ENCODE peak calls at places on chromosomes 6 and 20, in four cellular contexts. D is breast epithelium, C is cardiac muscle cell, W is Caco-2. A is an unnamed sample.
A peak's percentile ranks its signal among the peaks of the same experiment; 100 is the strongest.

GRCh38 chr6:95841560-95841959 is 174.2 kb upstream of the FUT9 start:
- DNase-seq in C (no peak), W (no peak), D (no peak), A (no peak)

GRCh38 chr20:50464026-50464724 is 46.0 kb upstream of the PTPN1 start:
- DNase-seq in D (peak; percentile 50), C (peak; percentile 68), W (peak; percentile 84), A (peak; percentile 50)

GRCh38 chr20:44028341-44028715 is 113.7 kb downstream of the TOX2 start:
- DNase-seq in D (no peak), C (no peak), W (no peak), A (no peak)

GRCh38 chr20:34281177-34281576 is 22.0 kb downstream of the AHCY start:
- DNase-seq in W (no peak), C (no peak), D (no peak), A (no peak)

GRCh38 chr6:5989141-5989723 is 17.5 kb downstream of the NRN1 start:
- DNase-seq in D (no peak), C (no peak), W (no peak), A (no peak)

GRCh38 chr20:24411003-24411402 is 58.4 kb upstream of the SYNDIG1 start:
- DNase-seq in W (no peak), C (no peak), D (no peak), A (no peak)

GRCh38 chr6:16712931-16713484 is 48.3 kb downstream of the ATXN1 start:
- DNase-seq in C (peak; percentile 96), D (no peak), W (peak; percentile 17), A (peak; percentile 50)

GRCh38 chr6:30171677-30172471 is 8.5 kb downstream of the TRIM15 start:
- DNase-seq in W (no peak), D (no peak), C (peak; percentile 46), A (no peak)

GRCh38 chr6:88114838-88115237 is 51.3 kb downstream of the CNR1 start:
- DNase-seq in D (no peak), W (no peak), C (no peak), A (no peak)

GRCh38 chr6:100886078-100886477 is 4.9 kb upstream of the ASCC3 start:
- DNase-seq in D (no peak), W (no peak), C (peak; percentile 25), A (no peak)

GRCh38 chr6:110055387-110055735 is 77.2 kb downstream of the GPR6 start:
- DNase-seq in W (no peak), D (no peak), C (no peak), A (no peak)

GRCh38 chr6:10852281-10852965 is 14.1 kb upstream of the MAK start:
- DNase-seq in D (no peak), W (no peak), C (no peak), A (no peak)

GRCh38 chr20:25308671-25309394 is 60.9 kb downstream of the PYGB start:
- DNase-seq in W (no peak), C (peak; percentile 45), D (no peak), A (no peak)

GRCh38 chr6:101662111-101662897 is 268.8 kb downstream of the GRIK2 start:
- DNase-seq in W (no peak), D (no peak), C (no peak), A (no peak)

GRCh38 chr20:53291548-53291947 is 302.1 kb downstream of the ZNF217 start:
- DNase-seq in C (no peak), W (peak; percentile 43), D (no peak), A (no peak)

GRCh38 chr6:139567095-139567494 is 192.6 kb upstream of the CITED2 start:
- DNase-seq in W (no peak), D (no peak), C (no peak), A (no peak)

GRCh38 chr6:45196121-45196520 is 132.0 kb upstream of the RUNX2 start:
- DNase-seq in W (no peak), C (no peak), D (no peak), A (no peak)

GRCh38 chr6:110307368-110307767 is 50.8 kb downstream of the METTL24 start:
- DNase-seq in D (no peak), W (no peak), C (no peak), A (no peak)

GRCh38 chr6:6841571-6841970 is 253.1 kb downstream of the LY86 start:
- DNase-seq in C (no peak), D (no peak), W (no peak), A (no peak)

GRCh38 chr6:34957184-34957904 is 68.3 kb downstream of the ANKS1A start:
- DNase-seq in C (peak; percentile 41), W (no peak), D (no peak), A (no peak)

GRCh38 chr6:49327005-49327404 is 136.0 kb downstream of the MMUT start:
- DNase-seq in C (no peak), W (no peak), D (no peak), A (no peak)

GRCh38 chr6:66851930-66852329 is 1144.9 kb upstream of the EYS start:
- DNase-seq in D (no peak), C (no peak), W (no peak), A (no peak)

GRCh38 chr6:444653-445275 is 53.2 kb downstream of the IRF4 start:
- DNase-seq in W (no peak), C (no peak), D (no peak), A (no peak)

GRCh38 chr6:125746731-125747588 is 2.5 kb upstream of the HEY2 start:
- DNase-seq in W (peak; percentile 40), D (peak; percentile 64), C (peak; percentile 80), A (peak; percentile 29)

GRCh38 chr6:13075491-13075845 is 252.9 kb downstream of the TBC1D7 start:
- DNase-seq in C (no peak), W (no peak), D (no peak), A (no peak)

GRCh38 chr20:2108987-2109386 is 7.4 kb downstream of the STK35 start:
- DNase-seq in C (peak; percentile 64), D (no peak), W (peak; percentile 30), A (no peak)

GRCh38 chr6:146489489-146489888 is 54.1 kb upstream of the RAB32 start:
- DNase-seq in W (no peak), D (no peak), C (no peak), A (no peak)

GRCh38 chr20:20237093-20237959 is 130.6 kb upstream of the INSM1 start:
- DNase-seq in D (peak; percentile 26), W (peak; percentile 66), C (peak; percentile 46), A (no peak)
- TF ChIP-seq CTCF in D (peak; percentile 54), W (peak; percentile 83), C (peak; percentile 77), A (peak; percentile 74)

GRCh38 chr20:63857751-63858392 is 3.4 kb upstream of the ABHD16B start:
- DNase-seq in D (no peak), W (no peak), C (peak; percentile 43), A (no peak)

GRCh38 chr20:63854069-63854765 is 7.1 kb upstream of the ABHD16B start:
- DNase-seq in C (peak; percentile 25), W (no peak), D (no peak), A (peak; percentile 62)

GRCh38 chr20:63856111-63856511 is 5.2 kb upstream of the ABHD16B start:
- DNase-seq in D (no peak), W (no peak), C (no peak), A (no peak)

GRCh38 chr20:63854766-63855362 is 6.4 kb upstream of the ABHD16B start:
- DNase-seq in D (no peak), C (peak; percentile 31), W (no peak), A (no peak)

GRCh38 chr20:63855363-63856110 is 5.8 kb upstream of the ABHD16B start:
- DNase-seq in W (no peak), D (no peak), C (no peak), A (no peak)
- H3K4me3 ChIP-seq in W (no peak overlapping the region), D (peak overlapping the region; percentile 46), C (no peak overlapping the region), A (no peak overlapping the region)

GRCh38 chr20:63330940-63331339 is 30.2 kb downstream of the CHRNA4 start:
- DNase-seq in C (no peak), D (no peak), W (no peak), A (no peak)
- H3K27me3 ChIP-seq in C (no peaks in the 10 kb centered on the region), D (peaks cover 65% of the 10 kb centered on the region), W (no peaks in the 10 kb centered on the region), A (no peaks in the 10 kb centered on the region)

GRCh38 chr20:4813839-4814695 is 92.4 kb downstream of the PRND start:
- DNase-seq in W (no peak), C (no peak), D (no peak), A (no peak)
- TF ChIP-seq CTCF in W (no peak), C (no peak), D (no peak), A (no peak)

DNA sequence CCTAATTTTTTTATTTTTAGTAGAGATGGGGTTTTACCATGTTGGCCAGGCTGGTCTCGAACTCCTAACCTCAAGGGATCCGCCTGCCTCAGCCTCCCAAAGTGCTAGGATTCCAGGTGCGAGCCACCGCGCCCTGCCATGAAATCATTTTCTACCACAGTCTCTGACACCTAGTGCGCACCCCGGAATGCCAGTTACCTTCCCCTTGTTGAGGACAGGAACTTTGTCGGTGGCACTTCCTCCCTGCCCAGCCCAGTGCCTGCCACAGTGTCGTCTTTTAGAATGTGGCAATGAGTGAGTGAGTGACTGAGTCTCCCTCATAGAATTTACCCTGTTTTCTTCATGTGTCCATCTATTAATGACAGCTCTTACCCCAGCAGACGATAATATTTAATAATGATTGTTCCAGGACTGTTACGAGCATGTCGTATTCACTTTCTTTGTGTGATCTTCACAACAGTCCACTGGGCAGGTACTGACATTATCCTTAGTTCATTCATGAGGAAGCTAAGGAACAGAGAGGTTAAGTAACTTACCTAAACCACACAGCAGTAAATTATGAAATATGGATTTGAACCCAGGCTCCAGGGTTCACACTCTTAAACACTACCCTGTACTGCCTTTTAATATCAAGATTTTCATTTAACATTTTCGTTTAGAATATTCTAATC is 1.8 kb downstream of the OSBPL2 start:
- DNase-seq in W (no peak), D (no peak), C (no peak), A (no peak)
- H3K4me3 ChIP-seq in W (no peak overlapping the region), D (peak overlapping the region; percentile 72), C (no peak overlapping the region), A (no peak overlapping the region)

GRCh38 chr6:74459260-74459659 is 746.6 kb downstream of the COL12A1 start:
- DNase-seq in C (no peak), D (no peak), W (no peak), A (no peak)
- H3K27me3 ChIP-seq in C (no peaks in the 10 kb centered on the region), D (no peaks in the 10 kb centered on the region), W (no peaks in the 10 kb centered on the region), A (no peaks in the 10 kb centered on the region)